ENCODE peak calls at places on chromosomes 7 and 10, in ten cellular contexts. One of them, this sample, is unnamed.

GRCh38 chr7:136874393-136875032 is 6.1 kb downstream of the CHRM2 start:
- DNase-seq in AG08396: peak
- DNase-seq in lung: no peak
- DNase-seq in cerebellum: no peak
- DNase-seq in pons: peak
- DNase-seq in brain microvascular endothelial cell: no peak
- DNase-seq in NCI-H526 treated with DMSO at 0.1 percent for 48 hours: peak
- DNase-seq in activated CD8-positive, alpha-beta memory T cell treated with anti-CD3 and anti-CD28 coated beads for 48 hours: no peak
- DNase-seq in AG08395: peak
- DNase-seq in activated CD4-positive, alpha-beta T cell treated with anti-CD3 and anti-CD28 coated beads, Interleukin-2, amount 10 ng/mL, durations not matched to agents 7 days and 5 days: no peak
- DNase-seq in this sample: no peak

GRCh38 chr7:139393621-139394215 is 34.0 kb downstream of the LUC7L2 start:
- DNase-seq in AG08396: no peak
- DNase-seq in lung: no peak
- DNase-seq in pons: no peak
- DNase-seq in activated CD8-positive, alpha-beta memory T cell treated with anti-CD3 and anti-CD28 coated beads for 48 hours: no peak
- DNase-seq in AG08395: no peak
- DNase-seq in brain microvascular endothelial cell: no peak
- DNase-seq in activated CD4-positive, alpha-beta T cell treated with anti-CD3 and anti-CD28 coated beads, Interleukin-2, amount 10 ng/mL, durations not matched to agents 7 days and 5 days: no peak
- DNase-seq in NCI-H526 treated with DMSO at 0.1 percent for 48 hours: no peak
- DNase-seq in cerebellum: no peak
- DNase-seq in this sample: no peak

GRCh38 chr10:131683941-131684340 is 216.9 kb upstream of the PPP2R2D start:
- DNase-seq in activated CD4-positive, alpha-beta T cell treated with anti-CD3 and anti-CD28 coated beads, Interleukin-2, amount 10 ng/mL, durations not matched to agents 7 days and 5 days: no peak
- DNase-seq in NCI-H526 treated with DMSO at 0.1 percent for 48 hours: no peak
- DNase-seq in pons: no peak
- DNase-seq in cerebellum: no peak
- DNase-seq in lung: no peak
- DNase-seq in AG08396: no peak
- DNase-seq in activated CD8-positive, alpha-beta memory T cell treated with anti-CD3 and anti-CD28 coated beads for 48 hours: no peak
- DNase-seq in brain microvascular endothelial cell: no peak
- DNase-seq in AG08395: no peak
- DNase-seq in this sample: no peak

GRCh38 chr10:31320598-31321211 is 1.7 kb downstream of the ZEB1 start:
- DNase-seq in AG08396: peak
- DNase-seq in pons: no peak
- DNase-seq in activated CD8-positive, alpha-beta memory T cell treated with anti-CD3 and anti-CD28 coated beads for 48 hours: no peak
- DNase-seq in AG08395: no peak
- DNase-seq in activated CD4-positive, alpha-beta T cell treated with anti-CD3 and anti-CD28 coated beads, Interleukin-2, amount 10 ng/mL, durations not matched to agents 7 days and 5 days: peak
- DNase-seq in NCI-H526 treated with DMSO at 0.1 percent for 48 hours: peak
- DNase-seq in lung: peak
- DNase-seq in brain microvascular endothelial cell: peak
- DNase-seq in cerebellum: peak
- DNase-seq in this sample: no peak

GRCh38 chr10:43125881-43126731 is 12.1 kb upstream of the CSGALNACT2 start:
- DNase-seq in activated CD8-positive, alpha-beta memory T cell treated with anti-CD3 and anti-CD28 coated beads for 48 hours: no peak
- DNase-seq in activated CD4-positive, alpha-beta T cell treated with anti-CD3 and anti-CD28 coated beads, Interleukin-2, amount 10 ng/mL, durations not matched to agents 7 days and 5 days: no peak
- DNase-seq in cerebellum: no peak
- DNase-seq in AG08396: no peak
- DNase-seq in pons: no peak
- DNase-seq in NCI-H526 treated with DMSO at 0.1 percent for 48 hours: no peak
- DNase-seq in lung: no peak
- DNase-seq in AG08395: no peak
- DNase-seq in brain microvascular endothelial cell: no peak
- DNase-seq in this sample: no peak

GRCh38 chr10:132058793-132059759 is 6.7 kb upstream of the JAKMIP3 start:
- DNase-seq in AG08395: no peak
- DNase-seq in activated CD8-positive, alpha-beta memory T cell treated with anti-CD3 and anti-CD28 coated beads for 48 hours: no peak
- DNase-seq in activated CD4-positive, alpha-beta T cell treated with anti-CD3 and anti-CD28 coated beads, Interleukin-2, amount 10 ng/mL, durations not matched to agents 7 days and 5 days: no peak
- DNase-seq in lung: no peak
- DNase-seq in AG08396: no peak
- DNase-seq in NCI-H526 treated with DMSO at 0.1 percent for 48 hours: no peak
- DNase-seq in brain microvascular endothelial cell: no peak
- DNase-seq in pons: no peak
- DNase-seq in cerebellum: no peak
- DNase-seq in this sample: no peak

GRCh38 chr7:46244752-46245151 is 323.7 kb upstream of the IGFBP3 start:
- DNase-seq in activated CD8-positive, alpha-beta memory T cell treated with anti-CD3 and anti-CD28 coated beads for 48 hours: no peak
- DNase-seq in AG08395: no peak
- DNase-seq in activated CD4-positive, alpha-beta T cell treated with anti-CD3 and anti-CD28 coated beads, Interleukin-2, amount 10 ng/mL, durations not matched to agents 7 days and 5 days: no peak
- DNase-seq in pons: no peak
- DNase-seq in AG08396: no peak
- DNase-seq in NCI-H526 treated with DMSO at 0.1 percent for 48 hours: no peak
- DNase-seq in lung: no peak
- DNase-seq in cerebellum: no peak
- DNase-seq in brain microvascular endothelial cell: no peak
- DNase-seq in this sample: no peak

GRCh38 chr7:84941936-84942335 is 244.9 kb downstream of the SEMA3D start:
- DNase-seq in cerebellum: no peak
- DNase-seq in pons: no peak
- DNase-seq in activated CD8-positive, alpha-beta memory T cell treated with anti-CD3 and anti-CD28 coated beads for 48 hours: no peak
- DNase-seq in NCI-H526 treated with DMSO at 0.1 percent for 48 hours: no peak
- DNase-seq in activated CD4-positive, alpha-beta T cell treated with anti-CD3 and anti-CD28 coated beads, Interleukin-2, amount 10 ng/mL, durations not matched to agents 7 days and 5 days: no peak
- DNase-seq in brain microvascular endothelial cell: no peak
- DNase-seq in lung: no peak
- DNase-seq in AG08395: no peak
- DNase-seq in AG08396: no peak
- DNase-seq in this sample: no peak

GRCh38 chr10:75071756-75072155 is 39.7 kb upstream of the SAMD8 start:
- DNase-seq in lung: no peak
- DNase-seq in pons: no peak
- DNase-seq in brain microvascular endothelial cell: no peak
- DNase-seq in activated CD8-positive, alpha-beta memory T cell treated with anti-CD3 and anti-CD28 coated beads for 48 hours: no peak
- DNase-seq in cerebellum: peak
- DNase-seq in activated CD4-positive, alpha-beta T cell treated with anti-CD3 and anti-CD28 coated beads, Interleukin-2, amount 10 ng/mL, durations not matched to agents 7 days and 5 days: no peak
- DNase-seq in AG08396: no peak
- DNase-seq in AG08395: no peak
- DNase-seq in NCI-H526 treated with DMSO at 0.1 percent for 48 hours: no peak
- DNase-seq in this sample: no peak

GRCh38 chr10:80421369-80422220 is 13.2 kb downstream of the PRXL2A start:
- DNase-seq in brain microvascular endothelial cell: no peak
- DNase-seq in pons: no peak
- DNase-seq in cerebellum: no peak
- DNase-seq in activated CD8-positive, alpha-beta memory T cell treated with anti-CD3 and anti-CD28 coated beads for 48 hours: no peak
- DNase-seq in NCI-H526 treated with DMSO at 0.1 percent for 48 hours: peak
- DNase-seq in activated CD4-positive, alpha-beta T cell treated with anti-CD3 and anti-CD28 coated beads, Interleukin-2, amount 10 ng/mL, durations not matched to agents 7 days and 5 days: no peak
- DNase-seq in lung: no peak
- DNase-seq in AG08395: no peak
- DNase-seq in AG08396: no peak
- DNase-seq in this sample: no peak

GRCh38 chr7:91557789-91558396 is 293.7 kb downstream of the FZD1 start:
- DNase-seq in AG08396: peak
- DNase-seq in cerebellum: no peak
- DNase-seq in activated CD8-positive, alpha-beta memory T cell treated with anti-CD3 and anti-CD28 coated beads for 48 hours: no peak
- DNase-seq in activated CD4-positive, alpha-beta T cell treated with anti-CD3 and anti-CD28 coated beads, Interleukin-2, amount 10 ng/mL, durations not matched to agents 7 days and 5 days: no peak
- DNase-seq in AG08395: peak
- DNase-seq in lung: no peak
- DNase-seq in NCI-H526 treated with DMSO at 0.1 percent for 48 hours: no peak
- DNase-seq in brain microvascular endothelial cell: peak
- DNase-seq in pons: no peak
- DNase-seq in this sample: peak

GRCh38 chr10:5575482-5576153 is 50.9 kb downstream of the CALML3 start:
- DNase-seq in activated CD8-positive, alpha-beta memory T cell treated with anti-CD3 and anti-CD28 coated beads for 48 hours: no peak
- DNase-seq in AG08395: peak
- DNase-seq in NCI-H526 treated with DMSO at 0.1 percent for 48 hours: no peak
- DNase-seq in lung: no peak
- DNase-seq in brain microvascular endothelial cell: no peak
- DNase-seq in activated CD4-positive, alpha-beta T cell treated with anti-CD3 and anti-CD28 coated beads, Interleukin-2, amount 10 ng/mL, durations not matched to agents 7 days and 5 days: no peak
- DNase-seq in pons: no peak
- DNase-seq in AG08396: peak
- DNase-seq in cerebellum: no peak
- DNase-seq in this sample: peak

GRCh38 chr7:137245890-137246289 is 97.6 kb downstream of the PTN start:
- DNase-seq in NCI-H526 treated with DMSO at 0.1 percent for 48 hours: no peak
- DNase-seq in activated CD8-positive, alpha-beta memory T cell treated with anti-CD3 and anti-CD28 coated beads for 48 hours: no peak
- DNase-seq in pons: no peak
- DNase-seq in brain microvascular endothelial cell: peak
- DNase-seq in lung: no peak
- DNase-seq in AG08395: no peak
- DNase-seq in AG08396: no peak
- DNase-seq in activated CD4-positive, alpha-beta T cell treated with anti-CD3 and anti-CD28 coated beads, Interleukin-2, amount 10 ng/mL, durations not matched to agents 7 days and 5 days: no peak
- DNase-seq in cerebellum: no peak
- DNase-seq in this sample: no peak

GRCh38 chr7:1052031-1052818 is 7.9 kb downstream of the GPR146 start:
- DNase-seq in activated CD4-positive, alpha-beta T cell treated with anti-CD3 and anti-CD28 coated beads, Interleukin-2, amount 10 ng/mL, durations not matched to agents 7 days and 5 days: no peak
- DNase-seq in lung: no peak
- DNase-seq in brain microvascular endothelial cell: no peak
- DNase-seq in NCI-H526 treated with DMSO at 0.1 percent for 48 hours: no peak
- DNase-seq in activated CD8-positive, alpha-beta memory T cell treated with anti-CD3 and anti-CD28 coated beads for 48 hours: no peak
- DNase-seq in AG08396: no peak
- DNase-seq in cerebellum: peak
- DNase-seq in pons: no peak
- DNase-seq in AG08395: no peak
- DNase-seq in this sample: no peak

GRCh38 chr10:102517553-102517952 is 13.8 kb downstream of the SUFU start:
- DNase-seq in lung: no peak
- DNase-seq in pons: no peak
- DNase-seq in AG08396: peak
- DNase-seq in brain microvascular endothelial cell: peak
- DNase-seq in NCI-H526 treated with DMSO at 0.1 percent for 48 hours: no peak
- DNase-seq in cerebellum: no peak
- DNase-seq in AG08395: peak
- DNase-seq in activated CD8-positive, alpha-beta memory T cell treated with anti-CD3 and anti-CD28 coated beads for 48 hours: no peak
- DNase-seq in activated CD4-positive, alpha-beta T cell treated with anti-CD3 and anti-CD28 coated beads, Interleukin-2, amount 10 ng/mL, durations not matched to agents 7 days and 5 days: no peak
- DNase-seq in this sample: no peak

GRCh38 chr10:24685958-24686540 is 37.6 kb downstream of the ARHGAP21 start:
- DNase-seq in pons: no peak
- DNase-seq in NCI-H526 treated with DMSO at 0.1 percent for 48 hours: no peak
- DNase-seq in activated CD8-positive, alpha-beta memory T cell treated with anti-CD3 and anti-CD28 coated beads for 48 hours: no peak
- DNase-seq in AG08395: no peak
- DNase-seq in lung: no peak
- DNase-seq in brain microvascular endothelial cell: peak
- DNase-seq in activated CD4-positive, alpha-beta T cell treated with anti-CD3 and anti-CD28 coated beads, Interleukin-2, amount 10 ng/mL, durations not matched to agents 7 days and 5 days: no peak
- DNase-seq in AG08396: no peak
- DNase-seq in cerebellum: no peak
- DNase-seq in this sample: peak

GRCh38 chr7:3657201-3657600 is 356.1 kb downstream of the SDK1 start:
- DNase-seq in AG08396: no peak
- DNase-seq in activated CD4-positive, alpha-beta T cell treated with anti-CD3 and anti-CD28 coated beads, Interleukin-2, amount 10 ng/mL, durations not matched to agents 7 days and 5 days: no peak
- DNase-seq in AG08395: no peak
- DNase-seq in activated CD8-positive, alpha-beta memory T cell treated with anti-CD3 and anti-CD28 coated beads for 48 hours: no peak
- DNase-seq in NCI-H526 treated with DMSO at 0.1 percent for 48 hours: no peak
- DNase-seq in lung: no peak
- DNase-seq in pons: no peak
- DNase-seq in cerebellum: no peak
- DNase-seq in brain microvascular endothelial cell: no peak
- DNase-seq in this sample: no peak

GRCh38 chr7:98995111-98995510 is 116.8 kb downstream of the TRRAP start:
- DNase-seq in AG08396: no peak
- DNase-seq in lung: no peak
- DNase-seq in AG08395: no peak
- DNase-seq in NCI-H526 treated with DMSO at 0.1 percent for 48 hours: no peak
- DNase-seq in activated CD4-positive, alpha-beta T cell treated with anti-CD3 and anti-CD28 coated beads, Interleukin-2, amount 10 ng/mL, durations not matched to agents 7 days and 5 days: no peak
- DNase-seq in activated CD8-positive, alpha-beta memory T cell treated with anti-CD3 and anti-CD28 coated beads for 48 hours: no peak
- DNase-seq in brain microvascular endothelial cell: no peak
- DNase-seq in pons: no peak
- DNase-seq in cerebellum: no peak
- DNase-seq in this sample: no peak

GRCh38 chr10:12869427-12869826 is 132.1 kb downstream of the CCDC3 start:
- DNase-seq in pons: no peak
- DNase-seq in AG08396: no peak
- DNase-seq in activated CD8-positive, alpha-beta memory T cell treated with anti-CD3 and anti-CD28 coated beads for 48 hours: no peak
- DNase-seq in brain microvascular endothelial cell: peak
- DNase-seq in AG08395: no peak
- DNase-seq in lung: no peak
- DNase-seq in activated CD4-positive, alpha-beta T cell treated with anti-CD3 and anti-CD28 coated beads, Interleukin-2, amount 10 ng/mL, durations not matched to agents 7 days and 5 days: no peak
- DNase-seq in cerebellum: no peak
- DNase-seq in NCI-H526 treated with DMSO at 0.1 percent for 48 hours: no peak
- DNase-seq in this sample: no peak

GRCh38 chr7:78148166-78148894 is 349.8 kb downstream of the PHTF2 start:
- DNase-seq in AG08396: no peak
- DNase-seq in activated CD4-positive, alpha-beta T cell treated with anti-CD3 and anti-CD28 coated beads, Interleukin-2, amount 10 ng/mL, durations not matched to agents 7 days and 5 days: no peak
- DNase-seq in brain microvascular endothelial cell: no peak
- DNase-seq in pons: no peak
- DNase-seq in activated CD8-positive, alpha-beta memory T cell treated with anti-CD3 and anti-CD28 coated beads for 48 hours: no peak
- DNase-seq in cerebellum: no peak
- DNase-seq in lung: no peak
- DNase-seq in NCI-H526 treated with DMSO at 0.1 percent for 48 hours: no peak
- DNase-seq in AG08395: no peak
- DNase-seq in this sample: no peak